ENCODE peak calls at places on chromosome 21, in five cellular contexts. G is CD8-positive, alpha-beta T cell; X is fibroblast of lung; E is kidney; O is stimulated activated CD4-positive, alpha-beta T cell treated with anti-CD3 and anti-CD28 coated beads, Interleukin-1b, Interleukin-23, amount 100 ng/mL, for 24 hours. N is an unnamed sample.

GRCh38 chr21:14981246-14981645 is 83.6 kb downstream of the NRIP1 start:
- DNase-seq in G (no peak), X (no peak), E (no peak), O (no peak), N (no peak)

GRCh38 chr21:42102063-42102462 is 30.9 kb downstream of the UMODL1 start:
- DNase-seq in G (no peak), X (no peak), E (no peak), O (no peak), N (no peak)

GRCh38 chr21:35911412-35912191 is 148.7 kb downstream of the SETD4 start:
- DNase-seq in G (no peak), X (no peak), E (no peak), O (no peak), N (no peak)

GRCh38 chr21:40846057-40846456 is 901 bp downstream of the DSCAM start:
- DNase-seq in G (no peak), X (no peak), E (no peak), O (no peak), N (no peak)

GRCh38 chr21:34355570-34355969 is 8.2 kb upstream of the KCNE2 start:
- DNase-seq in G (no peak), X (no peak), E (no peak), O (no peak), N (no peak)

GRCh38 chr21:16932314-16932713 is 580.5 kb upstream of the CXADR start:
- DNase-seq in G (no peak), X (no peak), E (no peak), O (no peak), N (no peak)

GRCh38 chr21:17612023-17612564 is 607 bp downstream of the BTG3 start:
- DNase-seq in G (no peak), X (peak; percentile 40), E (peak; percentile 84), O (peak; percentile 13), N (no peak)

GRCh38 chr21:16789636-16790035 is 723.2 kb upstream of the CXADR start:
- DNase-seq in G (no peak), X (no peak), E (no peak), O (no peak), N (no peak)

GRCh38 chr21:14684071-14684470 is 138.0 kb upstream of the SAMSN1 start:
- DNase-seq in G (no peak), X (no peak), E (no peak), O (no peak), N (no peak)

GRCh38 chr21:43276811-43277210 is 108.0 kb downstream of the CRYAA start:
- DNase-seq in G (no peak), X (no peak), E (peak; percentile 63), O (no peak), N (peak; percentile 70)

GRCh38 chr21:40049031-40049958 is 182.1 kb downstream of the PCP4 start:
- DNase-seq in G (no peak), X (no peak), E (no peak), O (no peak), N (no peak)

GRCh38 chr21:14686466-14687276 is 140.6 kb upstream of the SAMSN1 start:
- DNase-seq in G (no peak), X (no peak), E (no peak), O (no peak), N (no peak)

N was measured in chondrocyte.